ENCODE peak calls at places on chromosomes 6 and 20, in seven cellular contexts. One of them, this sample, is unnamed.

GRCh38 chr6:11393713-11394627 is 143.6 kb upstream of the TMEM170B start:
- DNase-seq in stimulated activated CD4-positive, alpha-beta T cell treated with anti-CD3 and anti-CD28 coated beads, Interleukin-15, amount 100 ng/mL, for 1 hour: no peak
- DNase-seq in HepG2: peak
- DNase-seq in activated CD4-positive, alpha-beta T cell treated with anti-CD3 and anti-CD28 coated beads for 4 hours: no peak
- DNase-seq in iris pigment epithelial cell: no peak
- DNase-seq in substantia nigra: no peak
- DNase-seq in RPMI7951: peak
- DNase-seq in this sample: no peak

GRCh38 chr6:66496659-66497058 is 789.6 kb upstream of the EYS start:
- DNase-seq in stimulated activated CD4-positive, alpha-beta T cell treated with anti-CD3 and anti-CD28 coated beads, Interleukin-15, amount 100 ng/mL, for 1 hour: no peak
- DNase-seq in HepG2: peak
- DNase-seq in activated CD4-positive, alpha-beta T cell treated with anti-CD3 and anti-CD28 coated beads for 4 hours: no peak
- DNase-seq in iris pigment epithelial cell: peak
- DNase-seq in substantia nigra: no peak
- DNase-seq in RPMI7951: no peak
- DNase-seq in this sample: no peak

GRCh38 chr6:3517350-3517749 is 60.5 kb upstream of the SLC22A23 start:
- DNase-seq in stimulated activated CD4-positive, alpha-beta T cell treated with anti-CD3 and anti-CD28 coated beads, Interleukin-15, amount 100 ng/mL, for 1 hour: no peak
- DNase-seq in HepG2: no peak
- DNase-seq in activated CD4-positive, alpha-beta T cell treated with anti-CD3 and anti-CD28 coated beads for 4 hours: no peak
- DNase-seq in iris pigment epithelial cell: peak
- DNase-seq in substantia nigra: no peak
- DNase-seq in RPMI7951: peak
- DNase-seq in this sample: no peak

GRCh38 chr6:21873562-21873961 is 280.0 kb downstream of the SOX4 start:
- DNase-seq in stimulated activated CD4-positive, alpha-beta T cell treated with anti-CD3 and anti-CD28 coated beads, Interleukin-15, amount 100 ng/mL, for 1 hour: no peak
- DNase-seq in HepG2: no peak
- DNase-seq in activated CD4-positive, alpha-beta T cell treated with anti-CD3 and anti-CD28 coated beads for 4 hours: no peak
- DNase-seq in iris pigment epithelial cell: peak
- DNase-seq in substantia nigra: no peak
- DNase-seq in RPMI7951: peak
- DNase-seq in this sample: no peak

GRCh38 chr20:44183282-44183681 is 3.7 kb downstream of the JPH2 start:
- DNase-seq in stimulated activated CD4-positive, alpha-beta T cell treated with anti-CD3 and anti-CD28 coated beads, Interleukin-15, amount 100 ng/mL, for 1 hour: no peak
- DNase-seq in HepG2: no peak
- DNase-seq in activated CD4-positive, alpha-beta T cell treated with anti-CD3 and anti-CD28 coated beads for 4 hours: no peak
- DNase-seq in iris pigment epithelial cell: no peak
- DNase-seq in substantia nigra: no peak
- DNase-seq in RPMI7951: no peak
- DNase-seq in this sample: no peak

GRCh38 chr6:131059486-131059885 is 3.6 kb downstream of the EPB41L2 start:
- DNase-seq in stimulated activated CD4-positive, alpha-beta T cell treated with anti-CD3 and anti-CD28 coated beads, Interleukin-15, amount 100 ng/mL, for 1 hour: no peak
- DNase-seq in HepG2: no peak
- DNase-seq in activated CD4-positive, alpha-beta T cell treated with anti-CD3 and anti-CD28 coated beads for 4 hours: no peak
- DNase-seq in iris pigment epithelial cell: peak
- DNase-seq in substantia nigra: no peak
- DNase-seq in RPMI7951: no peak
- DNase-seq in this sample: no peak

GRCh38 chr6:26336355-26337198 is 28.4 kb upstream of the BTN3A2 start:
- DNase-seq in stimulated activated CD4-positive, alpha-beta T cell treated with anti-CD3 and anti-CD28 coated beads, Interleukin-15, amount 100 ng/mL, for 1 hour: no peak
- DNase-seq in HepG2: no peak
- DNase-seq in activated CD4-positive, alpha-beta T cell treated with anti-CD3 and anti-CD28 coated beads for 4 hours: no peak
- DNase-seq in iris pigment epithelial cell: peak
- DNase-seq in substantia nigra: no peak
- DNase-seq in RPMI7951: peak
- DNase-seq in this sample: no peak

GRCh38 chr20:59144179-59144830 is 19.3 kb upstream of the ZNF831 start:
- DNase-seq in stimulated activated CD4-positive, alpha-beta T cell treated with anti-CD3 and anti-CD28 coated beads, Interleukin-15, amount 100 ng/mL, for 1 hour: no peak
- DNase-seq in HepG2: no peak
- DNase-seq in activated CD4-positive, alpha-beta T cell treated with anti-CD3 and anti-CD28 coated beads for 4 hours: peak
- DNase-seq in iris pigment epithelial cell: no peak
- DNase-seq in substantia nigra: no peak
- DNase-seq in RPMI7951: peak
- DNase-seq in this sample: no peak

GRCh38 chr6:12911387-12911960 is 194.9 kb downstream of the PHACTR1 start:
- DNase-seq in stimulated activated CD4-positive, alpha-beta T cell treated with anti-CD3 and anti-CD28 coated beads, Interleukin-15, amount 100 ng/mL, for 1 hour: no peak
- DNase-seq in HepG2: peak
- DNase-seq in activated CD4-positive, alpha-beta T cell treated with anti-CD3 and anti-CD28 coated beads for 4 hours: no peak
- DNase-seq in iris pigment epithelial cell: peak
- DNase-seq in substantia nigra: no peak
- DNase-seq in RPMI7951: peak
- DNase-seq in this sample: no peak

GRCh38 chr20:16048881-16049280 is 524.4 kb downstream of the KIF16B start:
- DNase-seq in stimulated activated CD4-positive, alpha-beta T cell treated with anti-CD3 and anti-CD28 coated beads, Interleukin-15, amount 100 ng/mL, for 1 hour: no peak
- DNase-seq in HepG2: no peak
- DNase-seq in activated CD4-positive, alpha-beta T cell treated with anti-CD3 and anti-CD28 coated beads for 4 hours: no peak
- DNase-seq in iris pigment epithelial cell: no peak
- DNase-seq in substantia nigra: no peak
- DNase-seq in RPMI7951: peak
- DNase-seq in this sample: no peak

GRCh38 chr6:134822920-134823430 is 126.9 kb downstream of the ALDH8A1 start:
- DNase-seq in stimulated activated CD4-positive, alpha-beta T cell treated with anti-CD3 and anti-CD28 coated beads, Interleukin-15, amount 100 ng/mL, for 1 hour: no peak
- DNase-seq in HepG2: peak
- DNase-seq in activated CD4-positive, alpha-beta T cell treated with anti-CD3 and anti-CD28 coated beads for 4 hours: peak
- DNase-seq in iris pigment epithelial cell: peak
- DNase-seq in substantia nigra: peak
- DNase-seq in RPMI7951: peak
- DNase-seq in this sample: no peak

GRCh38 chr6:13368079-13368478 is 39.7 kb upstream of the TBC1D7 start:
- DNase-seq in stimulated activated CD4-positive, alpha-beta T cell treated with anti-CD3 and anti-CD28 coated beads, Interleukin-15, amount 100 ng/mL, for 1 hour: no peak
- DNase-seq in HepG2: no peak
- DNase-seq in activated CD4-positive, alpha-beta T cell treated with anti-CD3 and anti-CD28 coated beads for 4 hours: no peak
- DNase-seq in iris pigment epithelial cell: no peak
- DNase-seq in substantia nigra: no peak
- DNase-seq in RPMI7951: no peak
- DNase-seq in this sample: no peak

GRCh38 chr20:23272176-23273029 is 78.2 kb upstream of the NXT1 start:
- DNase-seq in stimulated activated CD4-positive, alpha-beta T cell treated with anti-CD3 and anti-CD28 coated beads, Interleukin-15, amount 100 ng/mL, for 1 hour: no peak
- DNase-seq in HepG2: no peak
- DNase-seq in activated CD4-positive, alpha-beta T cell treated with anti-CD3 and anti-CD28 coated beads for 4 hours: no peak
- DNase-seq in iris pigment epithelial cell: no peak
- DNase-seq in substantia nigra: no peak
- DNase-seq in RPMI7951: no peak
- DNase-seq in this sample: no peak

GRCh38 chr6:154995241-154996162 is at the start of gene TIAM2:
- DNase-seq in stimulated activated CD4-positive, alpha-beta T cell treated with anti-CD3 and anti-CD28 coated beads, Interleukin-15, amount 100 ng/mL, for 1 hour: peak
- DNase-seq in HepG2: no peak
- DNase-seq in activated CD4-positive, alpha-beta T cell treated with anti-CD3 and anti-CD28 coated beads for 4 hours: peak
- DNase-seq in iris pigment epithelial cell: peak
- DNase-seq in substantia nigra: peak
- DNase-seq in RPMI7951: peak
- DNase-seq in this sample: no peak

GRCh38 chr6:3592371-3592941 is 135.6 kb upstream of the SLC22A23 start:
- DNase-seq in stimulated activated CD4-positive, alpha-beta T cell treated with anti-CD3 and anti-CD28 coated beads, Interleukin-15, amount 100 ng/mL, for 1 hour: no peak
- DNase-seq in HepG2: peak
- DNase-seq in activated CD4-positive, alpha-beta T cell treated with anti-CD3 and anti-CD28 coated beads for 4 hours: no peak
- DNase-seq in iris pigment epithelial cell: peak
- DNase-seq in substantia nigra: no peak
- DNase-seq in RPMI7951: peak
- DNase-seq in this sample: no peak

GRCh38 chr6:37367557-37367956 is 13.8 kb downstream of the RNF8 start:
- DNase-seq in stimulated activated CD4-positive, alpha-beta T cell treated with anti-CD3 and anti-CD28 coated beads, Interleukin-15, amount 100 ng/mL, for 1 hour: no peak
- DNase-seq in HepG2: no peak
- DNase-seq in activated CD4-positive, alpha-beta T cell treated with anti-CD3 and anti-CD28 coated beads for 4 hours: no peak
- DNase-seq in iris pigment epithelial cell: no peak
- DNase-seq in substantia nigra: no peak
- DNase-seq in RPMI7951: no peak
- DNase-seq in this sample: no peak

GRCh38 chr20:35739294-35740163 is 2.5 kb downstream of the RBM39 start:
- DNase-seq in stimulated activated CD4-positive, alpha-beta T cell treated with anti-CD3 and anti-CD28 coated beads, Interleukin-15, amount 100 ng/mL, for 1 hour: no peak
- DNase-seq in HepG2: peak
- DNase-seq in activated CD4-positive, alpha-beta T cell treated with anti-CD3 and anti-CD28 coated beads for 4 hours: no peak
- DNase-seq in iris pigment epithelial cell: peak
- DNase-seq in substantia nigra: no peak
- DNase-seq in RPMI7951: peak
- DNase-seq in this sample: no peak

GRCh38 chr20:33647603-33648395 is 14.3 kb upstream of the C20orf144 start:
- DNase-seq in stimulated activated CD4-positive, alpha-beta T cell treated with anti-CD3 and anti-CD28 coated beads, Interleukin-15, amount 100 ng/mL, for 1 hour: no peak
- DNase-seq in HepG2: no peak
- DNase-seq in activated CD4-positive, alpha-beta T cell treated with anti-CD3 and anti-CD28 coated beads for 4 hours: no peak
- DNase-seq in iris pigment epithelial cell: peak
- DNase-seq in substantia nigra: no peak
- DNase-seq in RPMI7951: peak
- DNase-seq in this sample: no peak

GRCh38 chr6:148416309-148416965 is 73.8 kb downstream of the SASH1 start:
- DNase-seq in stimulated activated CD4-positive, alpha-beta T cell treated with anti-CD3 and anti-CD28 coated beads, Interleukin-15, amount 100 ng/mL, for 1 hour: no peak
- DNase-seq in HepG2: no peak
- DNase-seq in activated CD4-positive, alpha-beta T cell treated with anti-CD3 and anti-CD28 coated beads for 4 hours: no peak
- DNase-seq in iris pigment epithelial cell: no peak
- DNase-seq in substantia nigra: no peak
- DNase-seq in RPMI7951: no peak
- DNase-seq in this sample: no peak

GRCh38 chr20:62376112-62377063 is 9.3 kb upstream of the LAMA5 start:
- DNase-seq in stimulated activated CD4-positive, alpha-beta T cell treated with anti-CD3 and anti-CD28 coated beads, Interleukin-15, amount 100 ng/mL, for 1 hour: no peak
- DNase-seq in HepG2: peak
- DNase-seq in activated CD4-positive, alpha-beta T cell treated with anti-CD3 and anti-CD28 coated beads for 4 hours: no peak
- DNase-seq in iris pigment epithelial cell: no peak
- DNase-seq in substantia nigra: no peak
- DNase-seq in RPMI7951: peak
- DNase-seq in this sample: no peak

GRCh38 chr6:44123544-44123943 is 3.7 kb downstream of the MRPL14 start:
- DNase-seq in stimulated activated CD4-positive, alpha-beta T cell treated with anti-CD3 and anti-CD28 coated beads, Interleukin-15, amount 100 ng/mL, for 1 hour: no peak
- DNase-seq in HepG2: no peak
- DNase-seq in activated CD4-positive, alpha-beta T cell treated with anti-CD3 and anti-CD28 coated beads for 4 hours: no peak
- DNase-seq in iris pigment epithelial cell: no peak
- DNase-seq in substantia nigra: no peak
- DNase-seq in RPMI7951: no peak
- DNase-seq in this sample: no peak

GRCh38 chr6:71248306-71248705 is 40.3 kb upstream of the OGFRL1 start:
- DNase-seq in stimulated activated CD4-positive, alpha-beta T cell treated with anti-CD3 and anti-CD28 coated beads, Interleukin-15, amount 100 ng/mL, for 1 hour: no peak
- DNase-seq in HepG2: peak
- DNase-seq in activated CD4-positive, alpha-beta T cell treated with anti-CD3 and anti-CD28 coated beads for 4 hours: no peak
- DNase-seq in iris pigment epithelial cell: peak
- DNase-seq in substantia nigra: no peak
- DNase-seq in RPMI7951: peak
- DNase-seq in this sample: no peak

GRCh38 chr20:47241345-47241781 is 115.1 kb downstream of the ZMYND8 start:
- DNase-seq in stimulated activated CD4-positive, alpha-beta T cell treated with anti-CD3 and anti-CD28 coated beads, Interleukin-15, amount 100 ng/mL, for 1 hour: no peak
- DNase-seq in HepG2: no peak
- DNase-seq in activated CD4-positive, alpha-beta T cell treated with anti-CD3 and anti-CD28 coated beads for 4 hours: no peak
- DNase-seq in iris pigment epithelial cell: peak
- DNase-seq in substantia nigra: no peak
- DNase-seq in RPMI7951: no peak
- DNase-seq in this sample: no peak

GRCh38 chr20:47568019-47568418 is 66.3 kb downstream of the NCOA3 start:
- DNase-seq in stimulated activated CD4-positive, alpha-beta T cell treated with anti-CD3 and anti-CD28 coated beads, Interleukin-15, amount 100 ng/mL, for 1 hour: no peak
- DNase-seq in HepG2: peak
- DNase-seq in activated CD4-positive, alpha-beta T cell treated with anti-CD3 and anti-CD28 coated beads for 4 hours: no peak
- DNase-seq in iris pigment epithelial cell: peak
- DNase-seq in substantia nigra: no peak
- DNase-seq in RPMI7951: peak
- DNase-seq in this sample: no peak

GRCh38 chr20:22232923-22233322 is 351.4 kb downstream of the FOXA2 start:
- DNase-seq in stimulated activated CD4-positive, alpha-beta T cell treated with anti-CD3 and anti-CD28 coated beads, Interleukin-15, amount 100 ng/mL, for 1 hour: no peak
- DNase-seq in HepG2: no peak
- DNase-seq in activated CD4-positive, alpha-beta T cell treated with anti-CD3 and anti-CD28 coated beads for 4 hours: no peak
- DNase-seq in iris pigment epithelial cell: no peak
- DNase-seq in substantia nigra: no peak
- DNase-seq in RPMI7951: no peak
- DNase-seq in this sample: no peak

GRCh38 chr20:45052698-45053440 is 48.1 kb downstream of the KCNS1 start:
- DNase-seq in stimulated activated CD4-positive, alpha-beta T cell treated with anti-CD3 and anti-CD28 coated beads, Interleukin-15, amount 100 ng/mL, for 1 hour: no peak
- DNase-seq in HepG2: no peak
- DNase-seq in activated CD4-positive, alpha-beta T cell treated with anti-CD3 and anti-CD28 coated beads for 4 hours: no peak
- DNase-seq in iris pigment epithelial cell: peak
- DNase-seq in substantia nigra: no peak
- DNase-seq in RPMI7951: peak
- DNase-seq in this sample: no peak

GRCh38 chr6:97626586-97627441 is 343.8 kb upstream of the MMS22L start:
- DNase-seq in stimulated activated CD4-positive, alpha-beta T cell treated with anti-CD3 and anti-CD28 coated beads, Interleukin-15, amount 100 ng/mL, for 1 hour: no peak
- DNase-seq in HepG2: no peak
- DNase-seq in activated CD4-positive, alpha-beta T cell treated with anti-CD3 and anti-CD28 coated beads for 4 hours: no peak
- DNase-seq in iris pigment epithelial cell: peak
- DNase-seq in substantia nigra: no peak
- DNase-seq in RPMI7951: peak
- DNase-seq in this sample: no peak

GRCh38 chr6:161694995-161695394 is 421.1 kb upstream of the AGPAT4 start:
- DNase-seq in stimulated activated CD4-positive, alpha-beta T cell treated with anti-CD3 and anti-CD28 coated beads, Interleukin-15, amount 100 ng/mL, for 1 hour: no peak
- DNase-seq in HepG2: peak
- DNase-seq in activated CD4-positive, alpha-beta T cell treated with anti-CD3 and anti-CD28 coated beads for 4 hours: no peak
- DNase-seq in iris pigment epithelial cell: peak
- DNase-seq in substantia nigra: no peak
- DNase-seq in RPMI7951: peak
- DNase-seq in this sample: no peak

GRCh38 chr6:52162940-52163908 is 23.0 kb upstream of the IL17A start:
- DNase-seq in stimulated activated CD4-positive, alpha-beta T cell treated with anti-CD3 and anti-CD28 coated beads, Interleukin-15, amount 100 ng/mL, for 1 hour: no peak
- DNase-seq in HepG2: peak
- DNase-seq in activated CD4-positive, alpha-beta T cell treated with anti-CD3 and anti-CD28 coated beads for 4 hours: no peak
- DNase-seq in iris pigment epithelial cell: peak
- DNase-seq in substantia nigra: no peak
- DNase-seq in RPMI7951: peak
- DNase-seq in this sample: no peak

GRCh38 chr6:21131406-21131805 is 462.1 kb upstream of the SOX4 start:
- DNase-seq in stimulated activated CD4-positive, alpha-beta T cell treated with anti-CD3 and anti-CD28 coated beads, Interleukin-15, amount 100 ng/mL, for 1 hour: no peak
- DNase-seq in HepG2: no peak
- DNase-seq in activated CD4-positive, alpha-beta T cell treated with anti-CD3 and anti-CD28 coated beads for 4 hours: no peak
- DNase-seq in iris pigment epithelial cell: no peak
- DNase-seq in substantia nigra: no peak
- DNase-seq in RPMI7951: no peak
- DNase-seq in this sample: no peak

GRCh38 chr6:124907596-124907995 is 54.6 kb upstream of the RNF217 start:
- DNase-seq in stimulated activated CD4-positive, alpha-beta T cell treated with anti-CD3 and anti-CD28 coated beads, Interleukin-15, amount 100 ng/mL, for 1 hour: no peak
- DNase-seq in HepG2: no peak
- DNase-seq in activated CD4-positive, alpha-beta T cell treated with anti-CD3 and anti-CD28 coated beads for 4 hours: no peak
- DNase-seq in iris pigment epithelial cell: no peak
- DNase-seq in substantia nigra: no peak
- DNase-seq in RPMI7951: no peak
- DNase-seq in this sample: no peak

GRCh38 chr6:144149894-144150672 is at the start of gene STX11:
- DNase-seq in stimulated activated CD4-positive, alpha-beta T cell treated with anti-CD3 and anti-CD28 coated beads, Interleukin-15, amount 100 ng/mL, for 1 hour: peak
- DNase-seq in HepG2: no peak
- DNase-seq in activated CD4-positive, alpha-beta T cell treated with anti-CD3 and anti-CD28 coated beads for 4 hours: peak
- DNase-seq in iris pigment epithelial cell: peak
- DNase-seq in substantia nigra: peak
- DNase-seq in RPMI7951: peak
- DNase-seq in this sample: peak